ENCODE peak calls at places on chromosomes 7 and 10, in nine cellular contexts. S, J, I, O, W, T, L, H and E are unnamed samples.
A peak's percentile ranks its signal among the peaks of the same experiment; 100 is the strongest.

GRCh38 chr10:103640436-103641181 is 147.1 kb downstream of the NEURL1 start:
- DNase-seq in J (no peak), W (no peak), I (no peak), O (no peak), H (no peak), S (peak; percentile 51), L (no peak), T (peak; percentile 76), E (no peak)

GRCh38 chr7:31896929-31897328 is 173.3 kb downstream of the PDE1C start:
- DNase-seq in H (peak; percentile 9), I (no peak), W (no peak), S (peak; percentile 8), J (no peak), O (no peak), L (no peak), T (peak; percentile 55), E (no peak)

GRCh38 chr7:94656925-94657731 is 1.2 kb upstream of the SGCE start:
- DNase-seq in I (no peak), H (no peak), T (peak; percentile 57), W (no peak), S (peak; percentile 53), O (peak; percentile 21), L (peak; percentile 1), J (no peak), E (no peak)

GRCh38 chr10:115092555-115093285 is 445 bp upstream of the ATRNL1 start:
- DNase-seq in O (peak; percentile 60), L (peak; percentile 41), I (no peak), W (peak; percentile 17), T (peak; percentile 37), H (no peak), J (no peak), S (peak; percentile 14), E (no peak)

GRCh38 chr7:5419523-5420107 is 4.0 kb downstream of the TNRC18 start:
- DNase-seq in S (no peak), W (no peak), I (no peak), O (peak; percentile 25), L (no peak), J (no peak), T (peak; percentile 28), H (no peak), E (no peak)

GRCh38 chr7:25391295-25391861 is 163.1 kb upstream of the NPVF start:
- DNase-seq in L (peak; percentile 24), I (no peak), O (no peak), J (no peak), H (no peak), W (no peak), S (peak; percentile 59), T (peak; percentile 2), E (no peak)

GRCh38 chr7:57638651-57639050 is 188.7 kb downstream of the ZNF716 start:
- DNase-seq in I (no peak), H (no peak), L (no peak), S (no peak), O (no peak), J (peak; percentile 40), T (no peak), W (no peak), E (no peak)

GRCh38 chr10:70752571-70752970 is 32.6 kb downstream of the TBATA start:
- DNase-seq in L (no peak), I (no peak), W (no peak), S (no peak), H (no peak), J (peak; percentile 67), O (no peak), T (no peak), E (no peak)

GRCh38 chr7:116673504-116673865 is 1.5 kb downstream of the MET start:
- DNase-seq in J (no peak), W (no peak), S (no peak), H (no peak), T (no peak), I (no peak), L (no peak), O (no peak), E (no peak)

GRCh38 chr7:91103365-91103764 is 160.9 kb upstream of the FZD1 start:
- DNase-seq in S (no peak), I (no peak), O (no peak), H (no peak), W (no peak), T (no peak), L (no peak), J (no peak), E (no peak)

GRCh38 chr7:133489906-133490305 is 237.0 kb downstream of the EXOC4 start:
- DNase-seq in J (no peak), T (no peak), I (no peak), S (no peak), W (no peak), L (no peak), O (no peak), H (no peak), E (no peak)

GRCh38 chr10:112915590-112916572 is 34.2 kb upstream of the TCF7L2 start:
- DNase-seq in S (peak; percentile 61), W (no peak), O (no peak), J (no peak), H (no peak), I (no peak), T (peak; percentile 56), L (no peak), E (no peak)

GRCh38 chr7:105389090-105389650 is 449 bp upstream of the SRPK2 start:
- DNase-seq in L (peak; percentile 39), O (peak; percentile 48), I (peak; percentile 60), T (peak; percentile 70), S (peak; percentile 49), J (no peak), H (no peak), W (peak; percentile 46), E (peak; percentile 6)

GRCh38 chr10:116080553-116080952 is 192.5 kb downstream of the GFRA1 start:
- DNase-seq in S (peak; percentile 48), W (no peak), L (no peak), I (no peak), O (no peak), J (no peak), H (no peak), T (peak; percentile 12), E (no peak)

GRCh38 chr10:117137031-117137910 is 799 bp downstream of the VAX1 start:
- DNase-seq in H (no peak), T (peak; percentile 69), O (no peak), W (no peak), S (no peak), L (no peak), I (no peak), J (no peak), E (no peak)

GRCh38 chr10:85613391-85613790 is 753.2 kb downstream of the GRID1 start:
- DNase-seq in J (no peak), T (no peak), L (no peak), S (no peak), I (no peak), O (no peak), W (no peak), H (no peak), E (no peak)

GRCh38 chr10:26357203-26357602 is 80.9 kb upstream of the APBB1IP start:
- DNase-seq in L (no peak), T (no peak), S (no peak), W (no peak), O (no peak), H (no peak), I (no peak), J (no peak), E (no peak)

GRCh38 chr10:90481326-90481923 is 376.4 kb downstream of the HTR7 start:
- DNase-seq in J (no peak), O (no peak), H (no peak), T (no peak), I (no peak), S (no peak), W (no peak), L (no peak), E (no peak)

GRCh38 chr7:16203065-16203464 is 218.3 kb downstream of the CRPPA start:
- DNase-seq in L (no peak), S (no peak), J (no peak), H (no peak), I (no peak), T (no peak), W (no peak), O (no peak), E (no peak)

GRCh38 chr10:13528875-13529713 is at the start of gene BEND7:
- DNase-seq in S (no peak), T (peak; percentile 47), I (peak; percentile 59), H (no peak), J (no peak), O (peak; percentile 19), W (peak; percentile 27), L (no peak), E (no peak)

GRCh38 chr7:43725251-43725650 is 4.1 kb downstream of the COA1 start:
- DNase-seq in O (no peak), T (no peak), H (no peak), I (no peak), J (no peak), W (no peak), S (no peak), L (no peak), E (no peak)